ENCODE peak calls at places on chromosomes 2 and 18, in seven cellular contexts. T is transverse colon; L is CD8-positive, alpha-beta T cell; W is breast epithelium; B is psoas muscle; J is ovary; D is neural progenitor cell. S is an unnamed sample.

GRCh38 chr2:230640540-230641011 is 72.1 kb upstream of the CAB39 start:
- DNase-seq in T (no peak), L (no peak), W (no peak), B (no peak), J (no peak), D (no peak), S (no peak)

GRCh38 chr2:10477443-10478297 is 29.5 kb upstream of the ODC1 start:
- DNase-seq in T (no peak), L (no peak), W (peak; percentile 47), B (no peak), J (no peak), D (peak; percentile 30), S (no peak)

GRCh38 chr2:513981-514706 is 163.1 kb downstream of the TMEM18 start:
- DNase-seq in T (no peak), L (no peak), W (no peak), B (no peak), J (no peak), D (peak; percentile 38), S (no peak)

GRCh38 chr18:37435996-37436395 is 129.6 kb downstream of the CELF4 start:
- DNase-seq in T (no peak), L (no peak), W (no peak), B (no peak), J (no peak), D (no peak), S (no peak)

GRCh38 chr2:134778372-134778771 is 59.6 kb upstream of the TMEM163 start:
- DNase-seq in T (no peak), L (no peak), W (no peak), B (no peak), J (no peak), D (peak; percentile 20), S (peak; percentile 47)

GRCh38 chr2:159742846-159743245 is 30.5 kb downstream of the MARCHF7 start:
- DNase-seq in T (no peak), L (no peak), W (no peak), B (no peak), J (no peak), D (no peak), S (no peak)

GRCh38 chr2:69720922-69721491 is 20.9 kb upstream of the ANXA4 start:
- DNase-seq in T (no peak), L (no peak), W (no peak), B (no peak), J (no peak), D (no peak), S (no peak)

GRCh38 chr2:50344509-50345106 is 687.3 kb downstream of the NRXN1 start:
- DNase-seq in T (no peak), L (no peak), W (no peak), B (no peak), J (no peak), D (peak; percentile 49), S (no peak)

GRCh38 chr2:206692971-206693370 is 25.2 kb downstream of the DYTN start:
- DNase-seq in T (no peak), L (no peak), W (no peak), B (no peak), J (no peak), D (no peak), S (no peak)

GRCh38 chr18:48582946-48583345 is 44.1 kb downstream of the CTIF start:
- DNase-seq in T (no peak), L (no peak), W (no peak), B (no peak), J (no peak), D (no peak), S (no peak)

GRCh38 chr18:11495441-11495840 is 114.0 kb upstream of the SLC35G4 start:
- DNase-seq in T (no peak), L (no peak), W (no peak), B (no peak), J (no peak), D (no peak), S (no peak)

GRCh38 chr2:231452799-231453508 is 11.3 kb downstream of the NCL start:
- DNase-seq in T (no peak), L (no peak), W (no peak), B (no peak), J (no peak), D (peak; percentile 48), S (no peak)

GRCh38 chr2:53170463-53170862 is 597.1 kb upstream of the CHAC2 start:
- DNase-seq in T (no peak), L (no peak), W (no peak), B (no peak), J (no peak), D (no peak), S (no peak)

GRCh38 chr2:240990726-240991377 is 7.6 kb upstream of the SNED1 start:
- DNase-seq in T (no peak), L (no peak), W (peak; percentile 45), B (peak; percentile 56), J (peak; percentile 17), D (no peak), S (no peak)

GRCh38 chr18:60570172-60570571 is 197.6 kb upstream of the MC4R start:
- DNase-seq in T (no peak), L (no peak), W (no peak), B (no peak), J (no peak), D (no peak), S (no peak)

GRCh38 chr2:67612576-67612981 is 215.4 kb downstream of the ETAA1 start:
- DNase-seq in T (no peak), L (no peak), W (no peak), B (no peak), J (no peak), D (no peak), S (no peak)

GRCh38 chr2:102337012-102337411 is 18.6 kb upstream of the IL18R1 start:
- DNase-seq in T (no peak), L (no peak), W (no peak), B (no peak), J (no peak), D (no peak), S (no peak)

GRCh38 chr2:35428548-35428947 is 927.0 kb upstream of the CRIM1 start:
- DNase-seq in T (peak; percentile 10), L (no peak), W (no peak), B (no peak), J (no peak), D (peak; percentile 60), S (no peak)

GRCh38 chr2:117500721-117501120 is 313.8 kb upstream of the DDX18 start:
- DNase-seq in T (no peak), L (no peak), W (no peak), B (no peak), J (no peak), D (no peak), S (no peak)

GRCh38 chr2:239793851-239794250 is 231.3 kb downstream of the NDUFA10 start:
- DNase-seq in T (no peak), L (no peak), W (peak; percentile 27), B (no peak), J (peak; percentile 1), D (no peak), S (no peak)

GRCh38 chr18:59402432-59403090 is 43.5 kb upstream of the LMAN1 start:
- DNase-seq in T (peak; percentile 74), L (peak; percentile 55), W (peak; percentile 69), B (peak; percentile 83), J (peak; percentile 61), D (peak; percentile 97), S (peak; percentile 87)

GRCh38 chr2:88671786-88672427 is 19.6 kb upstream of the RPIA start:
- DNase-seq in T (no peak), L (no peak), W (no peak), B (no peak), J (no peak), D (peak; percentile 38), S (peak; percentile 19)

GRCh38 chr2:199862779-199863178 is 11.8 kb upstream of the FTCDNL1 start:
- DNase-seq in T (no peak), L (no peak), W (no peak), B (no peak), J (no peak), D (no peak), S (no peak)

GRCh38 chr2:44932079-44932478 is 9.4 kb upstream of the SIX3 start:
- DNase-seq in T (no peak), L (no peak), W (no peak), B (no peak), J (no peak), D (peak; percentile 48), S (no peak)

GRCh38 chr2:44931177-44931795 is 10.2 kb upstream of the SIX3 start:
- DNase-seq in T (no peak), L (no peak), W (no peak), B (no peak), J (no peak), D (peak; percentile 43), S (no peak)

GRCh38 chr2:44929680-44930273 is 11.7 kb upstream of the SIX3 start:
- DNase-seq in T (no peak), L (no peak), W (no peak), B (no peak), J (no peak), D (peak; percentile 81), S (no peak)

GRCh38 chr2:44928660-44929471 is 12.6 kb upstream of the SIX3 start:
- DNase-seq in T (no peak), L (no peak), W (no peak), B (no peak), J (no peak), D (peak; percentile 75), S (no peak)

GRCh38 chr2:44930274-44930826 is 11.2 kb upstream of the SIX3 start:
- DNase-seq in T (no peak), L (no peak), W (no peak), B (no peak), J (no peak), D (peak; percentile 68), S (no peak)
- H3K27me3 ChIP-seq in T (peaks cover 100% of the 10 kb centered on the region), L (peaks cover 19% of the 10 kb centered on the region), W (peaks cover 12% of the 10 kb centered on the region), B (no peaks in the 10 kb centered on the region), J (no peaks in the 10 kb centered on the region), D (peaks cover 100% of the 10 kb centered on the region), S (peaks cover 24% of the 10 kb centered on the region)

DNA sequence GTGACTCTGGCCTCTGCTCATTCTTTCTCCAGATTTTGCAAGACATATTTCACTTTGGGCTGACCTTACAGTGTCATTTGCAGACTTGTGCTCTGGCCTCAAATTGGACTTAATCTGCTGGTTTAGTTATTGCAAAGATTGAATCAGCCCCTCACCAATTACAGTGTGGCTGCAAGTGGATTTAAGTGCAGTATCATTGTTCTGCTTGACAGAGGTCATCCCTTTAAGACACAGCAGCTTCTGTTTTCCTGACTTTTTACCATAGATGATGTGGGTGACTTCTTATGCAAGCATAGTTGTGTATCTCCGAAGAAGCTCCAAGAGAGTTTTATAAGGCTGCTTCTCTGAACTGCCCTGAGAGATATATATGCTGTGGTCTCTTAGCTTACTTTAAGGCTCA is 3.4 kb downstream of the TRIB2 start:
- DNase-seq in T (no peak), L (no peak), W (no peak), B (no peak), J (no peak), D (peak; percentile 14), S (no peak)
- H3K36me3 ChIP-seq in T (no peaks in the 10 kb centered on the region), L (peaks cover 5% of the 10 kb centered on the region), W (no peaks in the 10 kb centered on the region), B (peaks cover 6% of the 10 kb centered on the region), J (no peaks in the 10 kb centered on the region), D (peaks cover 5% of the 10 kb centered on the region), S (no peaks in the 10 kb centered on the region)

GRCh38 chr2:237482485-237482884 is 4.6 kb upstream of the MLPH start:
- DNase-seq in T (peak; percentile 69), L (no peak), W (peak; percentile 80), B (peak; percentile 93), J (peak; percentile 50), D (no peak), S (peak; percentile 91)
- H3K27me3 ChIP-seq in T (peaks cover 26% of the 10 kb centered on the region), L (no peaks in the 10 kb centered on the region), W (no peaks in the 10 kb centered on the region), B (no peaks in the 10 kb centered on the region), J (no peaks in the 10 kb centered on the region), D (peaks cover 98% of the 10 kb centered on the region), S (no peaks in the 10 kb centered on the region)

DNA sequence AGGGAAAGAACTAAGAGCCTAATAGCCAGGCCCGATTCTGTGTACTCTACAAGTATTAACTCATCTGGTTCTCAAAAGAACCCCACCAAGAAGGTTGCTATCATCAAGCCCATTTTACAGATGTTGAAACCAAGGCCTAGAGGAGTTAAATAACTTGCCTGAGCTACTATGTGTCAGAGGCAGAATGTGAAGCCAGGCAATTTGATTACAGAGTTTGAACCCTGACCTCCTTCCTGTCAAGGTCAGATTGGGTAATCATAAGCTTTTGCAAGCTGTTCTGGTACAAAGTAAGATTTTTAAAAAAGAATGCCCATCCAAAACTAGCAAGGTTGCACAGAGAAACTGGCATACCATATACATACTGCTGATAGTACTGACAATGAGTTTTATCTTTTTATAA is 227.1 kb downstream of the HAUS1 start:
- DNase-seq in T (no peak), L (no peak), W (no peak), B (no peak), J (no peak), D (no peak), S (no peak)
- H3K36me3 ChIP-seq in T (no peaks in the 10 kb centered on the region), L (no peaks in the 10 kb centered on the region), W (no peaks in the 10 kb centered on the region), B (no peaks in the 10 kb centered on the region), J (no peaks in the 10 kb centered on the region), D (no peaks in the 10 kb centered on the region), S (no peaks in the 10 kb centered on the region)